ENCODE peak calls at places on chromosomes 11 and 22, in five cellular contexts. V is fibroblast of pulmonary artery, D is WERI-Rb-1, T is fibroblast of the aortic adventitia, Y is cardiac fibroblast. X is an unnamed sample.

GRCh38 chr11:111691731-111692130 is 74.5 kb downstream of the PPP2R1B start:
- DNase-seq in V (no peak), D (no peak), T (no peak), Y (no peak), X (no peak)

GRCh38 chr11:36398261-36398953 is 102.3 kb downstream of the PRR5L start:
- DNase-seq in V (no peak), D (peak), T (no peak), Y (no peak), X (no peak)

GRCh38 chr11:14144905-14145304 is 182.4 kb downstream of the SPON1 start:
- DNase-seq in V (no peak), D (no peak), T (no peak), Y (no peak), X (no peak)

GRCh38 chr11:123233280-123233977 is 38.4 kb upstream of the CLMP start:
- DNase-seq in V (no peak), D (peak), T (no peak), Y (peak), X (peak)

GRCh38 chr22:24408630-24409029 is 18.8 kb upstream of the ADORA2A start:
- DNase-seq in V (no peak), D (no peak), T (no peak), Y (no peak), X (no peak)

GRCh38 chr11:134119094-134119493 is 50.2 kb downstream of the JAM3 start:
- DNase-seq in V (peak), D (no peak), T (peak), Y (peak), X (no peak)

GRCh38 chr22:20567371-20567847 is 60.0 kb downstream of the MED15 start:
- DNase-seq in V (no peak), D (no peak), T (peak), Y (peak), X (no peak)

GRCh38 chr11:69055598-69056516 is 7.1 kb downstream of the TPCN2 start:
- DNase-seq in V (no peak), D (no peak), T (no peak), Y (no peak), X (no peak)

GRCh38 chr22:49031746-49032330 is 795.8 kb downstream of the BRD1 start:
- DNase-seq in V (no peak), D (no peak), T (no peak), Y (no peak), X (no peak)

GRCh38 chr11:79050784-79051183 is 390.0 kb downstream of the TENM4 start:
- DNase-seq in V (peak), D (no peak), T (peak), Y (peak), X (peak)

GRCh38 chr22:33438273-33438672 is 380.1 kb upstream of the SYN3 start:
- DNase-seq in V (peak), D (no peak), T (peak), Y (peak), X (no peak)

GRCh38 chr22:44452531-44453420 is 45.3 kb downstream of the RTL6 start:
- DNase-seq in V (no peak), D (no peak), T (no peak), Y (no peak), X (no peak)

GRCh38 chr11:74641905-74642304 is 49.5 kb downstream of the POLD3 start:
- DNase-seq in V (peak), D (peak), T (no peak), Y (peak), X (no peak)

GRCh38 chr11:36141595-36141994 is 147.6 kb downstream of the COMMD9 start:
- DNase-seq in V (no peak), D (no peak), T (no peak), Y (no peak), X (no peak)

GRCh38 chr11:64916040-64916847 is 765 bp downstream of the ATG2A start:
- DNase-seq in V (peak), D (no peak), T (peak), Y (peak), X (no peak)

GRCh38 chr11:130675456-130675855 is 227.0 kb downstream of the ADAMTS15 start:
- DNase-seq in V (peak), D (peak), T (peak), Y (peak), X (peak)

GRCh38 chr11:76669901-76670474 is 559 bp downstream of the LRRC32 start:
- DNase-seq in V (peak), D (no peak), T (peak), Y (peak), X (no peak)

GRCh38 chr11:128058580-128059208 is 528.7 kb downstream of the ETS1 start:
- DNase-seq in V (no peak), D (no peak), T (no peak), Y (no peak), X (no peak)

DNA sequence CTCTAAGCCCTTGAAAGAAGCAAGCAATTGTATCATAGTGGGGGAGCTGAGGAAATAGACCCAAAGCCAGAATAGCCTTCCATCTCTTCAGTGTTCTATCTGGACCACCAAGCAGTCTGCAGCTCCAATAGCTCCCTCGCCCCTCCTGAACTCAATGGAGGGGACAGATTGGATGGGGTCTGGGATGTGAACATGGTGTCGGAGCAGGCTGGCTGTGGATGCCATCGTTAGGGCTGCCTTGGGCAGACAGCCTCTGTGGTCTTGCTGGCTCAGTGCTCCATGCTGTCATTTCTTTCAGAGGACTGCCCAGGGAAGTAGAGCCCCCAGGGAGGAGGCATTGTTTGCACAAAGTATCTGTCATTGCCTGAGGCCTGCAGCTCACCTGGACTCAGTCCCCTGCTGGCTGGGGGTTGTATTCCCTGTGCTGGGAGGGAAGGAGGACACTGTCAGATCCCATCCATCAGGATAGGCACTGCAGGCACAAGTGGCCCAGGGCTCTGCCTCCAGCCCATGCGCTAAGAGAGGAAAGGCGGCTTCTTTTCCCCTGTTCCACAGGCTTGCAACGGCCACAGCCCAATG is 537.7 kb downstream of the BUD13 start:
- DNase-seq in V (no peak), D (no peak), T (no peak), Y (no peak), X (no peak)
- TF ChIP-seq CTCF in V (no peak), D (peak), T (no peak), Y (no peak), X (no peak)

DNA sequence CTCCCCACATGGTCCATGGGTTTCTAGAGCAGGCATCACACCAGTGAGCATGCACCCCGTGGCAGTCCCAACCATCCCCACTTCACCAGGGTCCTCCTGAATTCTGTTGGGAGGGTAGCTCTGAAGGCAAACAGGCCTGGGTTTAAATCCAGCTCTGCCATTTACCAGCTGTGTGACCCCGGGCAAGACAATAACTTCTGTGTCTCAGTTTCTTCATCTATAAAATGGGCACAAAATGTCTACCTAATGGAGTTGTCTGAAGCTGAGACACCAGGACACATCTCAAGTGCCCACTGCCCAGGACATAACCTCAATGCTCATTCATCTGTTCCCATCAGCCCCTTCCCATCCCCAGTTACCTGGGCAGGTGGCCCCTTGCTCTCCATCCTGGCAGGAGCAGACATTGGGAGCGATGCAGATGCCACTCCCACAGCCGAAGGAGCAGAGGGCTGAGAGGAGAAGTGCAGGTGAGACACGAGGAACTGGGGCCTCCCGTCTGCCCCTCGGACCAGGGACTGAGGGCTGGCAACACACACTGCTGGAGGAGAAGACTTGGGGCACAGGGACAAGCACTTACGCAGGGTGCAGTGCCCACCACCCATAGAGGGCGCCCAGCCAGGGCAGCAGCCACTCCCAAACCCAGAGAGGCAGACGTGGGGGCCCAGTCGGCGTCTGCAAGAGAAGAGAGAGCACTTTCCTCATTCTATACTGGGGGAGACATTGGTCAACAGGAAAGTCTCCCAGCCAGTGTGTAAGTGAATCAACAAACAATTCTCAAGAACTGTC is 4.0 kb downstream of the VWCE start:
- DNase-seq in V (no peak), D (no peak), T (no peak), Y (no peak), X (no peak)
- TF ChIP-seq CTCF in V (peak), D (peak), T (no peak), Y (no peak), X (no peak)

DNA sequence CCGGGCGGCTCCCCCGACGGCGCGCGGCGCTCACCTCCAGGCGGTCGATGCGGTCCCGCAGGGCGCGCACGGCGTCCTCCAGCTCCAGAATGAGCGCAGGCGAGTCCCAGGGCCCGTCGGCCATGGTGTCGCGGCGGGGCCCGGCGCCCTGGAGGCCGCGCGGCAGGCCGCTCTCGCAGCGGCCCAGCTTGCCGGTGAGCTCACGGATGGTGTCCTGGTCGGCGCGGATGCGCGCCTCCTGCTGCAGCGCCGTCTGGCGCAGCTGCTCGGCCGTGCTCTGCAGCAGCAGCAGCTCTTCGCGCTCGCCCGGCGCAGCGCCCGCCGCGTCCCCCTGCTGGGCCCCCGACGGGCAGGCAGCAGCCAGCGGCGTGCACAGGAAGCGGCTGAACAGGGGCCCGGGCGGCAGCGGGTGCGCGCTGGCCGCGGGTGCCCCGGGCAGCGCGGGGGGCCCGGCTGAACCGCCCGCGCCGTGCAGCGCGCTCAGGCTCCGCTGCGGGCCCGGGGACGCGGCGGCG is 570 bp downstream of the NPTXR start:
- DNase-seq in V (peak), D (peak), T (peak), Y (peak), X (peak)
- TF ChIP-seq CTCF in V (peak), D (peak), T (peak), Y (no peak), X (peak)

DNA sequence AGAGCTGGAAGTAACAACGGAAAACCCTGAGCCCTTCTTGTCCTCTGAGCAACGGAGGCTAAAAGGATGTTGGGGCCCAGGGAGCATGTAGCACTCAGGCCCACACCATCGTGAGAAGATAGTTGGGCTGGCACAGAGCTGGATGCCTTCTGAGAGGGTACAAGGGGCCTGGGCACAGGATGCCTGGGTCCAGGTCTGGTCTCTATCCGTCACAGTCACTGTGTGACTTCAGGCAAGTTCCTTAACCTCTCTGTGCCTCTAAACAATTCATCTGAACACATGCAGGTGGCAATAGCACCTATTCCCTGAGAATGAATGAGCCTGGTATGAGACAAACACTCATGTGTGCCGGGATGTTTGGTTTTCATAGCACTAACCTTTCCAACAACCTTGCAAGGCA is 29.2 kb downstream of the MB start:
- DNase-seq in V (no peak), D (no peak), T (no peak), Y (no peak), X (no peak)
- TF ChIP-seq CTCF in V (no peak), D (no peak), T (no peak), Y (no peak), X (no peak)

GRCh38 chr11:43842021-43842420 is 38.6 kb upstream of the ALKBH3 start:
- DNase-seq in V (no peak), D (no peak), T (no peak), Y (no peak), X (no peak)
- TF ChIP-seq CTCF in V (no peak), D (no peak), T (no peak), Y (no peak), X (no peak)